ENCODE peak calls at places on chromosome X, in seven cellular contexts. X is AG10803; E is choroid plexus epithelial cell; Z is CD4-positive, alpha-beta memory T cell; Q is skeletal muscle cell; G is tibial artery; A is HepG2. O is an unnamed sample.
A peak's percentile ranks its signal among the peaks of the same experiment; 100 is the strongest.

GRCh38 chrX:55710701-55711100 is 6.8 kb upstream of the RRAGB start:
- DNase-seq in A (no peak), Z (no peak), Q (no peak), G (peak; percentile 22), X (peak; percentile 66), E (peak; percentile 30), O (no peak)

GRCh38 chrX:154411322-154411980 is at the start of gene TAFAZZIN:
- DNase-seq in A (peak; percentile 21), E (peak; percentile 55), X (peak; percentile 53), G (peak; percentile 45), Z (peak; percentile 75), Q (no peak), O (peak; percentile 65)

GRCh38 chrX:44012484-44013096 is 39.4 kb upstream of the NDP start:
- DNase-seq in E (peak; percentile 39), Q (peak; percentile 51), A (no peak), G (peak; percentile 38), X (peak; percentile 85), Z (peak; percentile 53), O (no peak)

GRCh38 chrX:2756534-2756933 is 4.7 kb downstream of the XG start:
- DNase-seq in Q (no peak), X (no peak), E (no peak), G (no peak), Z (no peak), A (peak; percentile 36), O (no peak)

GRCh38 chrX:427812-428725 is 41.4 kb upstream of the PPP2R3B start:
- DNase-seq in E (peak; percentile 41), A (peak; percentile 19), G (no peak), Q (no peak), Z (no peak), X (peak; percentile 19), O (peak; percentile 15)

GRCh38 chrX:15334561-15334960 is 762 bp downstream of the PIGA start:
- DNase-seq in X (peak; percentile 29), E (peak; percentile 30), Z (peak; percentile 61), G (no peak), Q (no peak), A (no peak), O (no peak)

GRCh38 chrX:434946-435345 is 48.2 kb upstream of the PPP2R3B start:
- DNase-seq in A (no peak), Z (no peak), G (no peak), Q (no peak), X (no peak), E (no peak), O (no peak)

GRCh38 chrX:153738056-153738605 is 13.5 kb downstream of the ABCD1 start:
- DNase-seq in Q (no peak), A (no peak), E (no peak), G (no peak), Z (no peak), X (no peak), O (no peak)

GRCh38 chrX:17547658-17548057 is 172.7 kb downstream of the NHS start:
- DNase-seq in X (peak; percentile 77), Q (peak; percentile 72), Z (no peak), A (peak; percentile 4), G (peak; percentile 25), E (peak; percentile 92), O (no peak)

GRCh38 chrX:115068896-115069295 is 51.5 kb upstream of the IL13RA2 start:
- DNase-seq in E (no peak), G (no peak), X (no peak), A (no peak), Q (no peak), Z (no peak), O (no peak)

GRCh38 chrX:110258552-110258951 is 59.3 kb downstream of the AMMECR1 start:
- DNase-seq in G (no peak), Z (no peak), A (no peak), E (peak; percentile 7), X (peak; percentile 40), Q (no peak), O (no peak)

GRCh38 chrX:38939067-38939466 is 137.8 kb downstream of the MID1IP1 start:
- DNase-seq in A (no peak), Z (no peak), E (peak; percentile 13), G (peak; percentile 44), X (peak; percentile 57), Q (peak; percentile 78), O (no peak)

GRCh38 chrX:102746134-102746584 is 25.6 kb downstream of the GPRASP3 start:
- DNase-seq in E (peak; percentile 22), G (no peak), A (no peak), X (peak; percentile 16), Q (no peak), Z (no peak), O (no peak)

GRCh38 chrX:53018627-53019026 is 30.0 kb upstream of the GPR173 start:
- DNase-seq in Q (no peak), E (no peak), A (peak; percentile 3), X (no peak), G (no peak), Z (no peak), O (no peak)

GRCh38 chrX:45017946-45018345 is 145.0 kb downstream of the KDM6A start:
- DNase-seq in X (no peak), E (no peak), Q (no peak), Z (no peak), G (no peak), A (no peak), O (no peak)

GRCh38 chrX:12741416-12741815 is 49.8 kb upstream of the PRPS2 start:
- DNase-seq in Z (no peak), G (no peak), E (no peak), X (no peak), A (no peak), Q (no peak), O (no peak)

GRCh38 chrX:10922841-10923240 is 188.3 kb upstream of the HCCS start:
- DNase-seq in E (no peak), A (no peak), X (no peak), G (no peak), Z (no peak), Q (no peak), O (no peak)

GRCh38 chrX:131083510-131084142 is 25.5 kb downstream of the ARHGAP36 start:
- DNase-seq in Q (no peak), A (peak; percentile 2), X (no peak), G (no peak), Z (no peak), E (no peak), O (no peak)

GRCh38 chrX:131084145-131084544 is 26.0 kb downstream of the ARHGAP36 start:
- DNase-seq in Z (no peak), E (no peak), G (no peak), X (no peak), Q (no peak), A (no peak), O (no peak)

DNA sequence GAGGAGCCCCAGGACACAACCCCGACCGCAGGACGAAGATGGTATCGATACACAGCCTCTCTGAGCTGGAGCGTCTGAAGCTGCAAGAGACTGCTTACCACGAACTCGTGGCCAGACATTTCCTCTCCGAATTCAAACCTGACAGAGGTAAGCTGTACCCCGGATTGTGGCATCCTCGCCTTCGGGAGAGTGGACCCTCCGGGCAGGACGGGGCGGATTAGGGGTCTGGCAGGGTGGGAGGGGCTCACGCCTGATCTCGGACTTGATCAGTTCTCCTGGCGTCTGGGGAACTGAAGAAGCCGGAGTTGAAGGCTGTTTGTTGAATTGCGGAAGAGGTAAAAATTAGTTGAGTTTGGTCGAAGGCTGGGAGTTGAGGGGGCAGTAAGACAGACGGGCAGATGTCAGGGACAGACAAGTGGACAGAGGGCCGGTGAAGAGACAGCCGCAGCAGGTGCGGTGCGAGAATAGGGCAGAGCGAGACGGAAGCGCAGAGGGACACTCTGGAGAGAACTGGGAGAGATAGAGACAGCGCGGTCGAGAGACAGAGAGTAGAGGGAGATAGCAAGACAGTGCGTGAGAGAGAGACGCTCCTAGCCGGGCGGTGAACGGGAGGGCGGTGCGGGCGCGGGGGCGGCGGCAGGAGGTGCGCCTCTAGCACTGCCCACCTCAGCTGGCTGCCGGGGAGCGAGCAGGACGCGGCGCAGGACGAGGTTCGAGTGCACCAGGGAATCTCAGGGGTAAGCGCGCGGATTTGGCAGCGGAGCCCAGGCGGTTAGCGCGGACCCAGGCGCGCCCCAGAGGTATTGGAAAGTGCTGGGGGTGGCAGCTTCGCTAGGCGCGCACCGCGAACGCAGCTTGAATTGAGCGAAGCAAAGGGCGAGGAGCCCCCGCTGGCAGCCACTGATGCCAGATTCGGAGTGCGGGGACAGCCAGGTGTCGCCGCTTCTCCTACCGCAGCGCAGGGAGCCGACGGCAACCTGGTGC is 23.9 kb downstream of the ARHGAP36 start:
- DNase-seq in G (no peak), Z (no peak), A (no peak), X (no peak), E (no peak), Q (no peak), O (no peak)
- H3K4me3 ChIP-seq in G (no peak overlapping the region), Z (no peak overlapping the region), A (no peak overlapping the region), X (no peak overlapping the region), E (no peak overlapping the region), Q (no peak overlapping the region), O (no peak overlapping the region)

DNA sequence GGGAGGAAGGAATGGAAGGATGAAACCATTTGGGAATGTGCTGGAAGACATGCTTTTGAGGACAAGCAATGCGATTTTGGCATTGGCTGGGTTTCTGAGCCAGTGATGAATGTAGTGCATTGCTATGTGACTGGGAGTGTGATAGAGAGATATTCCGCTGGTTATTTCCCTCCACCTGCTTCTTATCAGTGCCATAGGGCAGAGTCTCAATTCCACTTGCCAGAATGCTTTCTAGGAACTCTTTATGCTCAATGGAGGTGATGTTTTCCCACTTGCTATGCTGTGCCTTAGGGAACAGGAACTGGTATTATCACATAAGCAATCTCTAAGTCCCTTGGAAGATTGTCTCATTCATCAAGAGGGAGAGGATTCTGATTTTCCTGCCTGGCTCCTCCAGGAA is 28.0 kb downstream of the TBL1X start:
- DNase-seq in G (no peak), Z (no peak), Q (no peak), A (no peak), E (no peak), X (peak; percentile 36), O (no peak)
- H3K4me3 ChIP-seq in G (no peak overlapping the region), Z (no peak overlapping the region), Q (no peak overlapping the region), A (no peak overlapping the region), E (no peak overlapping the region), X (no peak overlapping the region), O (no peak overlapping the region)

DNA sequence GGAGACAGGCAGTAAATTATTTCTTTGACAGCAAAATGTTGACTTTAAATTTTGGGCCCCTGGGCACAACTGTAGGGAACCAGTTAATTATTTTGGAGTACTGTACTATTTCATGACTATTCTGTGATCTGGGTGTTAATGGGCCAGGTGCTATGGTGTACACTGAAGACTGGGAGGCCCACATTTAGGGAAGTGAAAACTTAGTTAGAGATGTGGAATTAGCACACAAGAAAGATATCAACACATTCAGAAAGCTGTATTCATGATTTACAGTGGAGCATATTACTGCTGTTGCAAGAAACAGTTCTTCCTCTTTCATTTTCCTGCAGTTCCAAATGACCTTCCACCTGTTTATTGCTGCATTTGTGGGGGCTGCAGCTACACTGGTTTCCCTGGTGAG is 12.4 kb downstream of the PLP1 start:
- DNase-seq in X (no peak), E (no peak), G (no peak), A (no peak), Q (no peak), Z (no peak), O (no peak)
- H3K4me3 ChIP-seq in X (no peak overlapping the region), E (no peak overlapping the region), G (no peak overlapping the region), A (no peak overlapping the region), Q (no peak overlapping the region), Z (no peak overlapping the region), O (no peak overlapping the region)

DNA sequence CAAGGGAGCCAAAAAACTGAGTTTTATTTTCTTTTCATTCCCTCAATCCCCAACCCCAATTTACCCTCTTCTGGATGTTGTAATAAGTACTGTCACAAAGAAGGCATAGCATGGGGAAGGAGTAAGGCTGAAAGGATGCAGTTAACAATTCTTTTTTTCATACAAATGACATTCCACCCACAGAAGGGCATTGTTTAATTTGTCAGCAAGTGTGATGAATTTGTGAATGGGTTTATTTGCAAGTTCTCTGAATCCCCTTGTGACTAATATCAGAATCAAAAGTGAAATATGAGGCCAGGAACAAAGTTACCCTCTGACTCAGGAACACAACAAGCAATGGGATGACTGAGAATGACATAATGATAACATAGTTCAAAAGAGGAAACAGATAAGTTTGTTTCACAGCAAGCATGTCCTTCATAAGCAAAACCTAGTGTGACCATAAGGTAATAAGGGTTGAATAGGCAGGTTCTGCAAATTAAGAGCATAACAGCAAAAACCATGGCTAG is 2.1 kb downstream of the GEMIN8 start:
- DNase-seq in E (peak; percentile 46), Q (peak; percentile 74), A (peak; percentile 1), G (no peak), Z (no peak), X (peak; percentile 57), O (no peak)
- H3K4me3 ChIP-seq in E (no peak overlapping the region), Q (no peak overlapping the region), A (no peak overlapping the region), G (no peak overlapping the region), Z (no peak overlapping the region), X (no peak overlapping the region), O (no peak overlapping the region)

O was measured in Caco-2.